ENCODE peak calls at places on chromosomes 2 and 18, in six cellular contexts. One of them, this sample, is unnamed.

GRCh38 chr18:5173216-5173615 is 23.8 kb downstream of the AKAIN1 start:
- DNase-seq in sigmoid colon: no peak
- DNase-seq in tibial nerve: no peak
- DNase-seq in fibroblast of lung: no peak
- DNase-seq in mesendoderm: no peak
- DNase-seq in HTR-8/SVneo: no peak
- DNase-seq in this sample: no peak

GRCh38 chr2:133975676-133976428 is 278.0 kb upstream of the MGAT5 start:
- DNase-seq in fibroblast of lung: no peak
- DNase-seq in mesendoderm: no peak
- DNase-seq in HTR-8/SVneo: no peak
- DNase-seq in sigmoid colon: no peak
- DNase-seq in tibial nerve: no peak
- DNase-seq in this sample: no peak

GRCh38 chr18:58645398-58645797 is 16.5 kb upstream of the ALPK2 start:
- DNase-seq in HTR-8/SVneo: no peak
- DNase-seq in mesendoderm: no peak
- DNase-seq in tibial nerve: no peak
- DNase-seq in sigmoid colon: no peak
- DNase-seq in fibroblast of lung: peak; percentile 96
- DNase-seq in this sample: no peak

GRCh38 chr2:173271825-173272224 is 82.8 kb upstream of the CDCA7 start:
- DNase-seq in tibial nerve: no peak
- DNase-seq in sigmoid colon: no peak
- DNase-seq in fibroblast of lung: no peak
- DNase-seq in mesendoderm: peak; percentile 32
- DNase-seq in HTR-8/SVneo: no peak
- DNase-seq in this sample: no peak

GRCh38 chr2:229085439-229085838 is 185.6 kb downstream of the PID1 start:
- DNase-seq in tibial nerve: no peak
- DNase-seq in mesendoderm: no peak
- DNase-seq in fibroblast of lung: no peak
- DNase-seq in sigmoid colon: no peak
- DNase-seq in HTR-8/SVneo: no peak
- DNase-seq in this sample: no peak

GRCh38 chr2:178496049-178496448 is 15.8 kb downstream of the PLEKHA3 start:
- DNase-seq in mesendoderm: no peak
- DNase-seq in fibroblast of lung: no peak
- DNase-seq in HTR-8/SVneo: no peak
- DNase-seq in sigmoid colon: no peak
- DNase-seq in tibial nerve: no peak
- DNase-seq in this sample: no peak

GRCh38 chr2:65040414-65041261 is 15.6 kb upstream of the CEP68 start:
- DNase-seq in HTR-8/SVneo: peak; percentile 86
- DNase-seq in mesendoderm: peak; percentile 77
- DNase-seq in fibroblast of lung: peak; percentile 77
- DNase-seq in tibial nerve: peak; percentile 86
- DNase-seq in sigmoid colon: peak; percentile 93
- DNase-seq in this sample: peak; percentile 75

GRCh38 chr2:129233751-129234406 is 745.6 kb upstream of the RAB6C start:
- DNase-seq in fibroblast of lung: peak; percentile 11
- DNase-seq in sigmoid colon: no peak
- DNase-seq in mesendoderm: peak; percentile 38
- DNase-seq in HTR-8/SVneo: no peak
- DNase-seq in tibial nerve: no peak
- DNase-seq in this sample: peak; percentile 40

GRCh38 chr18:2897015-2897414 is 50.2 kb downstream of the EMILIN2 start:
- DNase-seq in HTR-8/SVneo: no peak
- DNase-seq in tibial nerve: no peak
- DNase-seq in sigmoid colon: no peak
- DNase-seq in fibroblast of lung: no peak
- DNase-seq in mesendoderm: no peak
- DNase-seq in this sample: no peak

GRCh38 chr18:67417864-67418523 is 98.5 kb downstream of the DSEL start:
- DNase-seq in mesendoderm: no peak
- DNase-seq in sigmoid colon: no peak
- DNase-seq in HTR-8/SVneo: peak; percentile 38
- DNase-seq in fibroblast of lung: peak; percentile 52
- DNase-seq in tibial nerve: no peak
- DNase-seq in this sample: peak; percentile 55

GRCh38 chr2:176514805-176515500 is 245.7 kb downstream of the MTX2 start:
- DNase-seq in sigmoid colon: no peak
- DNase-seq in fibroblast of lung: peak; percentile 66
- DNase-seq in HTR-8/SVneo: no peak
- DNase-seq in tibial nerve: no peak
- DNase-seq in mesendoderm: no peak
- DNase-seq in this sample: no peak

GRCh38 chr2:207747653-207748560 is 21.8 kb downstream of the FZD5 start:
- DNase-seq in tibial nerve: no peak
- DNase-seq in sigmoid colon: no peak
- DNase-seq in fibroblast of lung: peak; percentile 71
- DNase-seq in HTR-8/SVneo: no peak
- DNase-seq in mesendoderm: no peak
- DNase-seq in this sample: no peak

GRCh38 chr2:149765636-149766035 is 178.1 kb upstream of the MMADHC start:
- DNase-seq in sigmoid colon: no peak
- DNase-seq in HTR-8/SVneo: no peak
- DNase-seq in fibroblast of lung: no peak
- DNase-seq in tibial nerve: no peak
- DNase-seq in mesendoderm: no peak
- DNase-seq in this sample: no peak

GRCh38 chr18:67896471-67896870 is 380.0 kb upstream of the DSEL start:
- DNase-seq in HTR-8/SVneo: no peak
- DNase-seq in fibroblast of lung: no peak
- DNase-seq in mesendoderm: no peak
- DNase-seq in sigmoid colon: no peak
- DNase-seq in tibial nerve: no peak
- DNase-seq in this sample: no peak

GRCh38 chr2:236309669-236310029 is 45.4 kb upstream of the ASB18 start:
- DNase-seq in tibial nerve: no peak
- DNase-seq in sigmoid colon: no peak
- DNase-seq in HTR-8/SVneo: peak; percentile 57
- DNase-seq in fibroblast of lung: peak; percentile 10
- DNase-seq in mesendoderm: peak; percentile 65
- DNase-seq in this sample: peak; percentile 71

GRCh38 chr2:27075219-27075871 is 3.1 kb upstream of the EMILIN1 start:
- DNase-seq in tibial nerve: no peak
- DNase-seq in HTR-8/SVneo: no peak
- DNase-seq in sigmoid colon: peak; percentile 83
- DNase-seq in fibroblast of lung: no peak
- DNase-seq in mesendoderm: no peak
- DNase-seq in this sample: no peak

GRCh38 chr2:39717067-39717466 is 51.4 kb downstream of the TMEM178A start:
- DNase-seq in sigmoid colon: no peak
- DNase-seq in mesendoderm: no peak
- DNase-seq in HTR-8/SVneo: no peak
- DNase-seq in fibroblast of lung: no peak
- DNase-seq in tibial nerve: no peak
- DNase-seq in this sample: no peak

GRCh38 chr2:19900536-19901200 is 1.1 kb downstream of the TTC32 start:
- DNase-seq in fibroblast of lung: peak; percentile 27
- DNase-seq in sigmoid colon: no peak
- DNase-seq in mesendoderm: peak; percentile 45
- DNase-seq in HTR-8/SVneo: no peak
- DNase-seq in tibial nerve: no peak
- DNase-seq in this sample: no peak

GRCh38 chr2:216339456-216340279 is 32.6 kb downstream of the MARCHF4 start:
- DNase-seq in HTR-8/SVneo: no peak
- DNase-seq in mesendoderm: peak; percentile 93
- DNase-seq in sigmoid colon: no peak
- DNase-seq in fibroblast of lung: peak; percentile 80
- DNase-seq in tibial nerve: no peak
- DNase-seq in this sample: no peak

GRCh38 chr2:28398101-28398834 is 5.6 kb downstream of the FOSL2 start:
- DNase-seq in fibroblast of lung: peak; percentile 69
- DNase-seq in mesendoderm: no peak
- DNase-seq in HTR-8/SVneo: no peak
- DNase-seq in tibial nerve: no peak
- DNase-seq in sigmoid colon: peak; percentile 86
- DNase-seq in this sample: no peak

GRCh38 chr2:60515751-60516226 is 37.7 kb downstream of the BCL11A start:
- DNase-seq in fibroblast of lung: peak; percentile 96
- DNase-seq in HTR-8/SVneo: peak; percentile 55
- DNase-seq in mesendoderm: no peak
- DNase-seq in sigmoid colon: peak; percentile 53
- DNase-seq in tibial nerve: no peak
- DNase-seq in this sample: peak; percentile 71

GRCh38 chr2:226631187-226631586 is 168.4 kb downstream of the IRS1 start:
- DNase-seq in HTR-8/SVneo: no peak
- DNase-seq in mesendoderm: no peak
- DNase-seq in fibroblast of lung: no peak
- DNase-seq in tibial nerve: no peak
- DNase-seq in sigmoid colon: no peak
- DNase-seq in this sample: no peak

GRCh38 chr2:226649871-226650660 is 149.6 kb downstream of the IRS1 start:
- DNase-seq in sigmoid colon: peak; percentile 88
- DNase-seq in HTR-8/SVneo: peak; percentile 82
- DNase-seq in fibroblast of lung: peak; percentile 99
- DNase-seq in tibial nerve: peak; percentile 18
- DNase-seq in mesendoderm: peak; percentile 88
- DNase-seq in this sample: peak; percentile 21

GRCh38 chr2:136098441-136098840 is 19.5 kb downstream of the CXCR4 start:
- DNase-seq in tibial nerve: no peak
- DNase-seq in HTR-8/SVneo: no peak
- DNase-seq in sigmoid colon: no peak
- DNase-seq in fibroblast of lung: no peak
- DNase-seq in mesendoderm: no peak
- DNase-seq in this sample: no peak

GRCh38 chr2:119177838-119178190 is 19.3 kb upstream of the C1QL2 start:
- DNase-seq in fibroblast of lung: no peak
- DNase-seq in mesendoderm: no peak
- DNase-seq in sigmoid colon: no peak
- DNase-seq in tibial nerve: no peak
- DNase-seq in HTR-8/SVneo: no peak
- DNase-seq in this sample: no peak

GRCh38 chr2:80303825-80304521 is 579 bp downstream of the LRRTM1 start:
- DNase-seq in tibial nerve: no peak
- DNase-seq in mesendoderm: peak; percentile 56
- DNase-seq in HTR-8/SVneo: peak; percentile 12
- DNase-seq in sigmoid colon: no peak
- DNase-seq in fibroblast of lung: peak; percentile 9
- DNase-seq in this sample: peak; percentile 30